ENCODE peak calls at places on chromosomes 7 and 10, in five cellular contexts. L is neuronal stem cell; P is Karpas-422; H is CD4-positive, alpha-beta memory T cell; T is naive thymus-derived CD4-positive, alpha-beta T cell. S is an unnamed sample.

GRCh38 chr10:76133597-76134255 is 702.3 kb downstream of the LRMDA start:
- DNase-seq in P (peak), T (no peak), L (no peak), H (no peak), S (peak)

GRCh38 chr10:130499541-130499940 is 363.4 kb downstream of the GLRX3 start:
- DNase-seq in T (no peak), P (no peak), H (no peak), L (no peak), S (no peak)

GRCh38 chr7:104908636-104909035 is 105.4 kb upstream of the KMT2E start:
- DNase-seq in P (no peak), T (no peak), H (no peak), L (no peak), S (no peak)

GRCh38 chr7:119436882-119437281 is 836.1 kb upstream of the KCND2 start:
- DNase-seq in P (no peak), L (no peak), H (no peak), T (no peak), S (no peak)

GRCh38 chr10:110824660-110825059 is 47.1 kb upstream of the PDCD4 start:
- DNase-seq in T (no peak), H (no peak), L (no peak), P (no peak), S (no peak)

GRCh38 chr7:63789378-63790176 is 209.1 kb upstream of the ZNF722 start:
- DNase-seq in T (no peak), H (no peak), P (no peak), L (no peak), S (no peak)

GRCh38 chr10:83153714-83154113 is 985.6 kb upstream of the GHITM start:
- DNase-seq in T (no peak), L (no peak), H (no peak), P (no peak), S (peak)

GRCh38 chr10:101690461-101690860 is 4.5 kb downstream of the FBXW4 start:
- DNase-seq in L (no peak), T (no peak), P (no peak), H (no peak), S (no peak)

GRCh38 chr10:57338823-57339558 is 928.7 kb downstream of the IPMK start:
- DNase-seq in T (no peak), P (peak), L (peak), H (peak), S (no peak)

GRCh38 chr7:137474627-137475026 is 131.1 kb upstream of the PTN start:
- DNase-seq in T (no peak), L (no peak), H (no peak), P (no peak), S (no peak)

GRCh38 chr10:28681345-28681763 is 4.0 kb downstream of the BAMBI start:
- DNase-seq in T (no peak), L (no peak), P (no peak), H (no peak), S (no peak)

GRCh38 chr7:5678295-5679046 is 103.0 kb downstream of the RNF216 start:
- DNase-seq in P (peak), H (no peak), T (no peak), L (no peak), S (peak)

GRCh38 chr7:151743481-151743983 is 133.4 kb downstream of the PRKAG2 start:
- DNase-seq in P (no peak), L (no peak), H (no peak), T (no peak), S (no peak)

GRCh38 chr10:50554381-50554994 is 69.3 kb downstream of the SGMS1 start:
- DNase-seq in L (no peak), H (no peak), P (no peak), T (no peak), S (no peak)

GRCh38 chr7:107744345-107744750 is 406 bp downstream of the CBLL1 start:
- DNase-seq in T (no peak), L (no peak), H (no peak), P (no peak), S (no peak)

GRCh38 chr7:151101621-151102396 is 15.5 kb downstream of the AGAP3 start:
- DNase-seq in L (no peak), T (no peak), P (no peak), H (no peak), S (no peak)

GRCh38 chr7:147412782-147413186 is 1177.8 kb upstream of the C7orf33 start:
- DNase-seq in T (no peak), P (no peak), L (no peak), H (no peak), S (no peak)

GRCh38 chr10:60425392-60426110 is 35.9 kb upstream of the ANK3 start:
- DNase-seq in L (no peak), H (no peak), P (no peak), T (no peak), S (peak)

GRCh38 chr7:155188821-155189599 is 108.7 kb upstream of the INSIG1 start:
- DNase-seq in L (no peak), P (no peak), T (no peak), H (no peak), S (no peak)

GRCh38 chr7:52723606-52724005 is 311.8 kb upstream of the POM121L12 start:
- DNase-seq in T (no peak), L (no peak), H (no peak), P (no peak), S (no peak)

GRCh38 chr10:380313-380955 is 245.2 kb downstream of the ZMYND11 start:
- DNase-seq in H (no peak), T (no peak), P (no peak), L (no peak), S (no peak)

GRCh38 chr7:151694828-151695580 is 175.3 kb upstream of the RHEB start:
- DNase-seq in L (no peak), P (no peak), T (no peak), H (no peak), S (no peak)

GRCh38 chr7:101838837-101839483 is 21.5 kb downstream of the CUX1 start:
- DNase-seq in T (no peak), P (no peak), L (no peak), H (no peak), S (peak)

GRCh38 chr7:132393789-132394261 is 182.4 kb downstream of the PLXNA4 start:
- DNase-seq in H (no peak), L (no peak), T (no peak), P (no peak), S (no peak)

GRCh38 chr7:46651561-46652088 is 730.6 kb upstream of the IGFBP3 start:
- DNase-seq in L (no peak), P (no peak), H (no peak), T (no peak), S (no peak)

GRCh38 chr10:49253340-49253739 is 45.6 kb upstream of the C10orf71 start:
- DNase-seq in H (no peak), P (no peak), T (no peak), L (no peak), S (no peak)

GRCh38 chr7:46015107-46015868 is 94.2 kb upstream of the IGFBP3 start:
- DNase-seq in L (peak), H (no peak), P (no peak), T (no peak), S (peak)

GRCh38 chr7:126213876-126214275 is 1038.9 kb downstream of the GRM8 start:
- DNase-seq in H (no peak), P (no peak), T (no peak), L (no peak), S (no peak)

GRCh38 chr7:158767707-158768106 is 61.6 kb downstream of the ESYT2 start:
- DNase-seq in L (no peak), T (no peak), H (no peak), P (no peak), S (no peak)

GRCh38 chr10:124532106-124532641 is 70.6 kb downstream of the LHPP start:
- DNase-seq in T (no peak), H (no peak), L (no peak), P (peak), S (peak)

GRCh38 chr10:80697926-80698325 is 160.2 kb downstream of the SH2D4B start:
- DNase-seq in H (no peak), L (no peak), P (no peak), T (no peak), S (no peak)

GRCh38 chr7:18508441-18509427 is 13.2 kb downstream of the HDAC9 start:
- DNase-seq in L (no peak), H (no peak), P (no peak), T (no peak), S (no peak)

GRCh38 chr7:17406756-17407155 is 108.3 kb downstream of the AHR start:
- DNase-seq in T (no peak), H (no peak), P (no peak), L (no peak), S (no peak)

GRCh38 chr10:59857921-59858320 is 48.4 kb downstream of the CCDC6 start:
- DNase-seq in H (no peak), L (no peak), T (no peak), P (no peak), S (no peak)

GRCh38 chr7:130909161-130909836 is 175.3 kb upstream of the KLF14 start:
- DNase-seq in P (no peak), H (no peak), T (no peak), L (no peak), S (no peak)

GRCh38 chr7:149320313-149321124 is 58.5 kb downstream of the ZNF783 start:
- DNase-seq in L (no peak), T (no peak), P (peak), H (no peak), S (no peak)

GRCh38 chr7:19991936-19992335 is 218.5 kb upstream of the TMEM196 start:
- DNase-seq in P (no peak), H (no peak), T (no peak), L (no peak), S (no peak)

DNA sequence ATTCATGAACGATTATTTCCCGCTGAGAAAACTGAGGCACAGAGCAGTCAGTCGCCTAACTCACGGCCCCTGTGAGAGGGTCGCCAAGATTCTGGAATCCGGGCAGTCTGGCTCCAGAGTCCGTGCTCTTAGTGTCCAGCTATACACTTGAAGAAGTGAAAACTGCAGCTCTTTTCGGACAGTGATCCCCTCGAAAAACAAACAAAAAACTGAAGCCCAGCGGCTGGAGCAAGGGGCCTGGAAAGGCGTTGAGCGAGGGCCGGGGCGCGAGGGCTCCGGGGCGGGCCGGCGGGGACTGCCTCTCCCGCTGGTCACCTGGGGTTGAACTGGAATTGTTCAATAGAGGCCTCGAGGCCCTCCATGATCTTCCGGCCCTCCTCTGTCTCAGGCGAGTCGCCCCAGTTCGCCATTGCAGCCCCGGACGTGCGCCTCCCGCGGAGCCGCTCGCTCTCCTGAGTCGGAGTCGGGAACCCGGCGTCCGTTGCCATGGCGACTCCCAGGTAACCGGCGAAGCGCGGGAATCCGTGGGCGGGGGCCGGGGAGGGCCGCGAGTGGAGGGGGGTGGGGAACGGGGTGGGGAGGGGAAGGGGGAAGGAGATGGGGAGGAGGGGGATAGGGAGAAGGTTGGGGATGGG is 889 bp downstream of the C10orf67 start:
- DNase-seq in H (peak), P (no peak), T (no peak), L (peak), S (peak)
- H3K4me3 ChIP-seq in H (peak), P (no peak), T (peak), L (peak), S (peak)

GRCh38 chr10:8349610-8350249 is 295.2 kb downstream of the GATA3 start:
- DNase-seq in P (no peak), T (no peak), H (no peak), L (no peak), S (no peak)
- H3K27ac ChIP-seq in P (no peak), T (no peak), H (no peak), L (no peak), S (no peak)

GRCh38 chr7:106095634-106096033 is 16.5 kb downstream of the SYPL1 start:
- DNase-seq in T (no peak), L (no peak), P (no peak), H (no peak), S (no peak)

GRCh38 chr7:106092204-106092603 is 19.9 kb downstream of the SYPL1 start:
- DNase-seq in H (no peak), P (no peak), L (no peak), T (no peak), S (peak)

GRCh38 chr7:106099539-106099938 is 12.6 kb downstream of the SYPL1 start:
- DNase-seq in H (no peak), T (no peak), L (no peak), P (no peak), S (no peak)

GRCh38 chr7:106098889-106099288 is 13.2 kb downstream of the SYPL1 start:
- DNase-seq in P (no peak), H (no peak), L (no peak), T (no peak), S (no peak)

GRCh38 chr7:106094780-106095179 is 17.3 kb downstream of the SYPL1 start:
- DNase-seq in P (no peak), L (no peak), T (no peak), H (no peak), S (no peak)
- H3K4me3 ChIP-seq in P (no peak), L (no peak), T (no peak), H (no peak), S (no peak)

GRCh38 chr10:11329055-11329673 is 282.3 kb downstream of the USP6NL start:
- DNase-seq in H (no peak), P (no peak), T (no peak), L (no peak), S (no peak)

GRCh38 chr10:11331706-11332105 is 279.7 kb downstream of the USP6NL start:
- DNase-seq in H (no peak), T (no peak), L (no peak), P (no peak), S (no peak)

GRCh38 chr10:11328264-11329054 is 283.0 kb downstream of the USP6NL start:
- DNase-seq in H (no peak), L (no peak), T (no peak), P (no peak), S (no peak)

GRCh38 chr10:11331178-11331577 is 280.3 kb downstream of the USP6NL start:
- DNase-seq in L (no peak), T (no peak), H (no peak), P (no peak), S (no peak)

GRCh38 chr10:11330383-11331020 is 280.9 kb downstream of the USP6NL start:
- DNase-seq in L (no peak), H (no peak), T (no peak), P (no peak), S (no peak)
- H3K27ac ChIP-seq in L (no peak), H (no peak), T (no peak), P (no peak), S (no peak)

DNA sequence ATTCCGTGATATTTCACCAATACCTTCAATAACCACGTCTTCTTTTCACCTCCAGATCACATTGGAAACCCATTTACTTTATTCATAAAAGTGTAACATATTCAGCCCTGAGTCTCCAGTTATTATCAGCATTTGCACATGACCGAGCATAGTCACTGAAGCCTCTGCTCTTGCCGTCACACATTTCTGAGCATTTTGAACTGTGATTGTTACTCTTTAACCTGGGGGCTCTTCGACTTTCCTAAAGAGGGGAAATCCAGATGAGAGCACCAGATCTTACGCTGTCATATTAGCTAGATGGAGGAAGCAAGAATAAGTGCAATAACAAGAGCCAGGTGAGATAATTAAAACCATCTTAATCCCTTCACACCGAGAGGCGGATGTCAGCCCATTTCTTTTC is 260.0 kb upstream of the NRP1 start:
- DNase-seq in T (no peak), P (no peak), H (no peak), L (no peak), S (no peak)
- H3K4me3 ChIP-seq in T (no peak), P (no peak), H (no peak), L (no peak), S (no peak)

GRCh38 chr7:99221866-99222265 is 14.0 kb upstream of the KPNA7 start:
- DNase-seq in P (no peak), H (no peak), L (no peak), T (no peak), S (no peak)
- H3K27ac ChIP-seq in P (no peak), H (no peak), L (no peak), T (no peak), S (no peak)

GRCh38 chr7:138573741-138574140 is 113.7 kb downstream of the TRIM24 start:
- DNase-seq in H (no peak), L (no peak), T (no peak), P (no peak), S (no peak)
- H3K4me3 ChIP-seq in H (no peak), L (no peak), T (no peak), P (no peak), S (no peak)